ENCODE peak calls at places on chromosomes 7 and 10, in seven cellular contexts. One of them, this sample, is unnamed.

GRCh38 chr7:140829720-140830119 is 95.0 kb downstream of the BRAF start:
- DNase-seq in psoas muscle: no peak
- DNase-seq in GM13977: no peak
- DNase-seq in HuH-7.5: no peak
- DNase-seq in RPMI7951: no peak
- DNase-seq in CD4-positive, CD25-positive, alpha-beta regulatory T cell: no peak
- DNase-seq in NCI-H1105: no peak
- DNase-seq in this sample: no peak

GRCh38 chr10:77926566-77927342 is at the start of gene DLG5:
- DNase-seq in psoas muscle: peak; percentile 78
- DNase-seq in GM13977: peak; percentile 77
- DNase-seq in HuH-7.5: no peak
- DNase-seq in RPMI7951: peak; percentile 61
- DNase-seq in CD4-positive, CD25-positive, alpha-beta regulatory T cell: no peak
- DNase-seq in NCI-H1105: no peak
- DNase-seq in this sample: peak; percentile 45

GRCh38 chr10:132228616-132229015 is 41.9 kb downstream of the DPYSL4 start:
- DNase-seq in psoas muscle: no peak
- DNase-seq in GM13977: no peak
- DNase-seq in HuH-7.5: no peak
- DNase-seq in RPMI7951: no peak
- DNase-seq in CD4-positive, CD25-positive, alpha-beta regulatory T cell: no peak
- DNase-seq in NCI-H1105: no peak
- DNase-seq in this sample: no peak

GRCh38 chr10:95363303-95363912 is 72.6 kb upstream of the PDLIM1 start:
- DNase-seq in psoas muscle: no peak
- DNase-seq in GM13977: peak; percentile 78
- DNase-seq in HuH-7.5: peak; percentile 47
- DNase-seq in RPMI7951: peak; percentile 60
- DNase-seq in CD4-positive, CD25-positive, alpha-beta regulatory T cell: peak; percentile 49
- DNase-seq in NCI-H1105: peak; percentile 22
- DNase-seq in this sample: peak; percentile 60

GRCh38 chr7:122965306-122965705 is 30.2 kb downstream of the TAS2R16 start:
- DNase-seq in psoas muscle: no peak
- DNase-seq in GM13977: no peak
- DNase-seq in HuH-7.5: no peak
- DNase-seq in RPMI7951: no peak
- DNase-seq in CD4-positive, CD25-positive, alpha-beta regulatory T cell: no peak
- DNase-seq in NCI-H1105: peak; percentile 77
- DNase-seq in this sample: no peak

GRCh38 chr10:80473096-80473657 is 19.1 kb downstream of the TSPAN14 start:
- DNase-seq in psoas muscle: no peak
- DNase-seq in GM13977: no peak
- DNase-seq in HuH-7.5: no peak
- DNase-seq in RPMI7951: no peak
- DNase-seq in CD4-positive, CD25-positive, alpha-beta regulatory T cell: no peak
- DNase-seq in NCI-H1105: no peak
- DNase-seq in this sample: no peak

GRCh38 chr7:66296555-66296954 is 91.4 kb downstream of the TPST1 start:
- DNase-seq in psoas muscle: no peak
- DNase-seq in GM13977: no peak
- DNase-seq in HuH-7.5: no peak
- DNase-seq in RPMI7951: no peak
- DNase-seq in CD4-positive, CD25-positive, alpha-beta regulatory T cell: no peak
- DNase-seq in NCI-H1105: no peak
- DNase-seq in this sample: no peak

GRCh38 chr7:117484988-117485655 is 5.3 kb downstream of the CFTR start:
- DNase-seq in psoas muscle: no peak
- DNase-seq in GM13977: no peak
- DNase-seq in HuH-7.5: no peak
- DNase-seq in RPMI7951: no peak
- DNase-seq in CD4-positive, CD25-positive, alpha-beta regulatory T cell: no peak
- DNase-seq in NCI-H1105: no peak
- DNase-seq in this sample: no peak

GRCh38 chr10:100631192-100631591 is 95.4 kb downstream of the HIF1AN start:
- DNase-seq in psoas muscle: no peak
- DNase-seq in GM13977: no peak
- DNase-seq in HuH-7.5: no peak
- DNase-seq in RPMI7951: no peak
- DNase-seq in CD4-positive, CD25-positive, alpha-beta regulatory T cell: no peak
- DNase-seq in NCI-H1105: no peak
- DNase-seq in this sample: no peak

GRCh38 chr10:91042069-91042468 is 121.2 kb upstream of the ANKRD1 start:
- DNase-seq in psoas muscle: no peak
- DNase-seq in GM13977: no peak
- DNase-seq in HuH-7.5: no peak
- DNase-seq in RPMI7951: no peak
- DNase-seq in CD4-positive, CD25-positive, alpha-beta regulatory T cell: no peak
- DNase-seq in NCI-H1105: no peak
- DNase-seq in this sample: no peak

GRCh38 chr10:90920986-90921643 is at the start of gene ANKRD1:
- DNase-seq in psoas muscle: peak; percentile 27
- DNase-seq in GM13977: no peak
- DNase-seq in HuH-7.5: peak; percentile 12
- DNase-seq in RPMI7951: peak; percentile 86
- DNase-seq in CD4-positive, CD25-positive, alpha-beta regulatory T cell: no peak
- DNase-seq in NCI-H1105: no peak
- DNase-seq in this sample: no peak

GRCh38 chr10:133388265-133388972 is 5.5 kb upstream of the MTG1 start:
- DNase-seq in psoas muscle: no peak
- DNase-seq in GM13977: no peak
- DNase-seq in HuH-7.5: no peak
- DNase-seq in RPMI7951: no peak
- DNase-seq in CD4-positive, CD25-positive, alpha-beta regulatory T cell: no peak
- DNase-seq in NCI-H1105: no peak
- DNase-seq in this sample: peak; percentile 38

GRCh38 chr7:150992051-150992640 is 1.3 kb downstream of the NOS3 start:
- DNase-seq in psoas muscle: no peak
- DNase-seq in GM13977: no peak
- DNase-seq in HuH-7.5: no peak
- DNase-seq in RPMI7951: peak; percentile 16
- DNase-seq in CD4-positive, CD25-positive, alpha-beta regulatory T cell: no peak
- DNase-seq in NCI-H1105: no peak
- DNase-seq in this sample: no peak

GRCh38 chr10:63120554-63120953 is 12.6 kb upstream of the NRBF2 start:
- DNase-seq in psoas muscle: peak; percentile 27
- DNase-seq in GM13977: no peak
- DNase-seq in HuH-7.5: no peak
- DNase-seq in RPMI7951: peak; percentile 86
- DNase-seq in CD4-positive, CD25-positive, alpha-beta regulatory T cell: no peak
- DNase-seq in NCI-H1105: no peak
- DNase-seq in this sample: no peak

GRCh38 chr7:142298009-142298408 is 40.2 kb upstream of the PRSS58 start:
- DNase-seq in psoas muscle: no peak
- DNase-seq in GM13977: no peak
- DNase-seq in HuH-7.5: peak; percentile 29
- DNase-seq in RPMI7951: peak; percentile 16
- DNase-seq in CD4-positive, CD25-positive, alpha-beta regulatory T cell: no peak
- DNase-seq in NCI-H1105: no peak
- DNase-seq in this sample: no peak

GRCh38 chr7:159008417-159008816 is 136.2 kb downstream of the VIPR2 start:
- DNase-seq in psoas muscle: no peak
- DNase-seq in GM13977: no peak
- DNase-seq in HuH-7.5: no peak
- DNase-seq in RPMI7951: no peak
- DNase-seq in CD4-positive, CD25-positive, alpha-beta regulatory T cell: no peak
- DNase-seq in NCI-H1105: no peak
- DNase-seq in this sample: no peak

GRCh38 chr7:155897758-155898386 is 85.6 kb upstream of the SHH start:
- DNase-seq in psoas muscle: no peak
- DNase-seq in GM13977: no peak
- DNase-seq in HuH-7.5: no peak
- DNase-seq in RPMI7951: no peak
- DNase-seq in CD4-positive, CD25-positive, alpha-beta regulatory T cell: no peak
- DNase-seq in NCI-H1105: no peak
- DNase-seq in this sample: no peak

GRCh38 chr10:117373848-117374505 is 1.3 kb downstream of the PDZD8 start:
- DNase-seq in psoas muscle: peak; percentile 55
- DNase-seq in GM13977: peak; percentile 43
- DNase-seq in HuH-7.5: peak; percentile 18
- DNase-seq in RPMI7951: peak; percentile 37
- DNase-seq in CD4-positive, CD25-positive, alpha-beta regulatory T cell: peak; percentile 37
- DNase-seq in NCI-H1105: no peak
- DNase-seq in this sample: peak; percentile 28

GRCh38 chr10:25174461-25175230 is at the start of gene GPR158:
- DNase-seq in psoas muscle: peak; percentile 79
- DNase-seq in GM13977: peak; percentile 78
- DNase-seq in HuH-7.5: peak; percentile 77
- DNase-seq in RPMI7951: peak; percentile 97
- DNase-seq in CD4-positive, CD25-positive, alpha-beta regulatory T cell: peak; percentile 26
- DNase-seq in NCI-H1105: peak; percentile 59
- DNase-seq in this sample: peak; percentile 64

This sample was measured in RPMI8226.